ENCODE peak calls at places on chromosomes 3 and 15, in seven cellular contexts. J is H7; D is endothelial cell; Q is left ventricle myocardium superior; Z is CD8-positive, alpha-beta T cell; C is GM23338; K is activated naive CD8-positive, alpha-beta T cell treated with anti-CD3 and anti-CD28 coated beads, Interleukin-2, amount 50 U/mL, for 24 hours. F is an unnamed sample.

GRCh38 chr15:35182841-35183479 is 97.9 kb upstream of the NANOGP8 start:
- DNase-seq in D (no peak), Q (no peak), K (no peak), Z (no peak), C (peak), J (peak), F (no peak)

GRCh38 chr15:88894819-88895767 is at the start of gene HAPLN3:
- DNase-seq in Q (peak), J (peak), K (peak), C (peak), D (peak), Z (peak), F (no peak)

GRCh38 chr15:36784717-36785116 is 205.3 kb downstream of the CDIN1 start:
- DNase-seq in J (no peak), D (no peak), Z (no peak), C (no peak), Q (no peak), K (no peak), F (no peak)

GRCh38 chr15:71333839-71334238 is 218.6 kb downstream of the THSD4 start:
- DNase-seq in C (no peak), J (no peak), Q (no peak), Z (no peak), D (no peak), K (no peak), F (no peak)

GRCh38 chr15:68413363-68414255 is 18.4 kb downstream of the ITGA11 start:
- DNase-seq in K (no peak), C (no peak), J (no peak), Q (peak), D (no peak), Z (no peak), F (no peak)

GRCh38 chr3:12579919-12580318 is 23.0 kb downstream of the MKRN2 start:
- DNase-seq in J (no peak), Q (no peak), Z (no peak), K (no peak), D (no peak), C (no peak), F (no peak)

GRCh38 chr3:4755566-4755965 is 223.7 kb upstream of the BHLHE40 start:
- DNase-seq in K (no peak), D (no peak), C (no peak), J (no peak), Z (no peak), Q (no peak), F (no peak)

GRCh38 chr15:45635191-45635638 is 386 bp downstream of the SQOR start:
- DNase-seq in C (peak), D (peak), J (peak), K (peak), Q (peak), Z (peak), F (no peak)